ENCODE peak calls at places on chromosomes 3 and 15, in eight cellular contexts. One of them, this sample, is unnamed.

GRCh38 chr15:63022663-63023062 is 19.9 kb upstream of the TPM1 start:
- DNase-seq in Ammon's horn: no peak
- DNase-seq in ACHN: no peak
- DNase-seq in kidney epithelial cell: no peak
- DNase-seq in naive thymus-derived CD8-positive, alpha-beta T cell: no peak
- DNase-seq in fibroblast of mammary gland: no peak
- DNase-seq in M059J: peak; percentile 58
- DNase-seq in stimulated activated CD4-positive, alpha-beta T cell treated with anti-CD3 and anti-CD28 coated beads, Interleukin-1b, Interleukin-23, amount 100 ng/mL, for 24 hours: no peak
- DNase-seq in this sample: no peak

GRCh38 chr3:136184703-136185102 is 11.4 kb downstream of the MSL2 start:
- DNase-seq in stimulated activated CD4-positive, alpha-beta T cell treated with anti-CD3 and anti-CD28 coated beads, Interleukin-1b, Interleukin-23, amount 100 ng/mL, for 24 hours: no peak
- DNase-seq in fibroblast of mammary gland: peak; percentile 63
- DNase-seq in kidney epithelial cell: no peak
- DNase-seq in Ammon's horn: no peak
- DNase-seq in M059J: peak; percentile 17
- DNase-seq in naive thymus-derived CD8-positive, alpha-beta T cell: no peak
- DNase-seq in ACHN: no peak
- DNase-seq in this sample: no peak

GRCh38 chr15:44215594-44215993 is 20.5 kb upstream of the FRMD5 start:
- DNase-seq in Ammon's horn: peak; percentile 3
- DNase-seq in ACHN: peak; percentile 39
- DNase-seq in M059J: peak; percentile 97
- DNase-seq in kidney epithelial cell: peak; percentile 61
- DNase-seq in fibroblast of mammary gland: peak; percentile 90
- DNase-seq in stimulated activated CD4-positive, alpha-beta T cell treated with anti-CD3 and anti-CD28 coated beads, Interleukin-1b, Interleukin-23, amount 100 ng/mL, for 24 hours: no peak
- DNase-seq in naive thymus-derived CD8-positive, alpha-beta T cell: no peak
- DNase-seq in this sample: peak; percentile 49

GRCh38 chr15:101494251-101494796 is 4.8 kb upstream of the PCSK6 start:
- DNase-seq in stimulated activated CD4-positive, alpha-beta T cell treated with anti-CD3 and anti-CD28 coated beads, Interleukin-1b, Interleukin-23, amount 100 ng/mL, for 24 hours: no peak
- DNase-seq in ACHN: no peak
- DNase-seq in naive thymus-derived CD8-positive, alpha-beta T cell: no peak
- DNase-seq in M059J: no peak
- DNase-seq in kidney epithelial cell: no peak
- DNase-seq in Ammon's horn: no peak
- DNase-seq in fibroblast of mammary gland: no peak
- DNase-seq in this sample: no peak

GRCh38 chr3:141710888-141711616 is 27.0 kb upstream of the RNF7 start:
- DNase-seq in Ammon's horn: no peak
- DNase-seq in M059J: peak; percentile 93
- DNase-seq in stimulated activated CD4-positive, alpha-beta T cell treated with anti-CD3 and anti-CD28 coated beads, Interleukin-1b, Interleukin-23, amount 100 ng/mL, for 24 hours: no peak
- DNase-seq in kidney epithelial cell: no peak
- DNase-seq in ACHN: no peak
- DNase-seq in naive thymus-derived CD8-positive, alpha-beta T cell: no peak
- DNase-seq in fibroblast of mammary gland: peak; percentile 95
- DNase-seq in this sample: no peak

GRCh38 chr3:113260980-113261920 is 49.9 kb downstream of the BOC start:
- DNase-seq in Ammon's horn: no peak
- DNase-seq in kidney epithelial cell: no peak
- DNase-seq in stimulated activated CD4-positive, alpha-beta T cell treated with anti-CD3 and anti-CD28 coated beads, Interleukin-1b, Interleukin-23, amount 100 ng/mL, for 24 hours: no peak
- DNase-seq in M059J: no peak
- DNase-seq in naive thymus-derived CD8-positive, alpha-beta T cell: no peak
- DNase-seq in fibroblast of mammary gland: no peak
- DNase-seq in ACHN: no peak
- DNase-seq in this sample: no peak

GRCh38 chr3:58062469-58062868 is 54.2 kb downstream of the FLNB start:
- DNase-seq in naive thymus-derived CD8-positive, alpha-beta T cell: no peak
- DNase-seq in ACHN: no peak
- DNase-seq in kidney epithelial cell: no peak
- DNase-seq in stimulated activated CD4-positive, alpha-beta T cell treated with anti-CD3 and anti-CD28 coated beads, Interleukin-1b, Interleukin-23, amount 100 ng/mL, for 24 hours: no peak
- DNase-seq in fibroblast of mammary gland: peak; percentile 65
- DNase-seq in Ammon's horn: no peak
- DNase-seq in M059J: no peak
- DNase-seq in this sample: no peak

GRCh38 chr3:126015075-126015474 is 46.1 kb downstream of the ROPN1B start:
- DNase-seq in ACHN: no peak
- DNase-seq in M059J: no peak
- DNase-seq in kidney epithelial cell: no peak
- DNase-seq in stimulated activated CD4-positive, alpha-beta T cell treated with anti-CD3 and anti-CD28 coated beads, Interleukin-1b, Interleukin-23, amount 100 ng/mL, for 24 hours: no peak
- DNase-seq in Ammon's horn: no peak
- DNase-seq in fibroblast of mammary gland: no peak
- DNase-seq in naive thymus-derived CD8-positive, alpha-beta T cell: no peak
- DNase-seq in this sample: no peak

GRCh38 chr3:15781131-15781530 is 16.6 kb downstream of the ANKRD28 start:
- DNase-seq in kidney epithelial cell: no peak
- DNase-seq in ACHN: no peak
- DNase-seq in stimulated activated CD4-positive, alpha-beta T cell treated with anti-CD3 and anti-CD28 coated beads, Interleukin-1b, Interleukin-23, amount 100 ng/mL, for 24 hours: no peak
- DNase-seq in M059J: no peak
- DNase-seq in Ammon's horn: no peak
- DNase-seq in fibroblast of mammary gland: no peak
- DNase-seq in naive thymus-derived CD8-positive, alpha-beta T cell: no peak
- DNase-seq in this sample: no peak

GRCh38 chr3:53503185-53503584 is 8.8 kb downstream of the CACNA1D start:
- DNase-seq in fibroblast of mammary gland: no peak
- DNase-seq in kidney epithelial cell: no peak
- DNase-seq in stimulated activated CD4-positive, alpha-beta T cell treated with anti-CD3 and anti-CD28 coated beads, Interleukin-1b, Interleukin-23, amount 100 ng/mL, for 24 hours: no peak
- DNase-seq in naive thymus-derived CD8-positive, alpha-beta T cell: no peak
- DNase-seq in ACHN: no peak
- DNase-seq in Ammon's horn: no peak
- DNase-seq in M059J: no peak
- DNase-seq in this sample: no peak

GRCh38 chr15:60275624-60276023 is 122.2 kb downstream of the ANXA2 start:
- DNase-seq in stimulated activated CD4-positive, alpha-beta T cell treated with anti-CD3 and anti-CD28 coated beads, Interleukin-1b, Interleukin-23, amount 100 ng/mL, for 24 hours: no peak
- DNase-seq in M059J: no peak
- DNase-seq in fibroblast of mammary gland: no peak
- DNase-seq in naive thymus-derived CD8-positive, alpha-beta T cell: no peak
- DNase-seq in kidney epithelial cell: no peak
- DNase-seq in ACHN: peak; percentile 2
- DNase-seq in Ammon's horn: no peak
- DNase-seq in this sample: no peak

GRCh38 chr15:51129513-51130197 is 34.9 kb upstream of the TNFAIP8L3 start:
- DNase-seq in naive thymus-derived CD8-positive, alpha-beta T cell: no peak
- DNase-seq in ACHN: no peak
- DNase-seq in M059J: no peak
- DNase-seq in kidney epithelial cell: no peak
- DNase-seq in Ammon's horn: peak; percentile 43
- DNase-seq in fibroblast of mammary gland: no peak
- DNase-seq in stimulated activated CD4-positive, alpha-beta T cell treated with anti-CD3 and anti-CD28 coated beads, Interleukin-1b, Interleukin-23, amount 100 ng/mL, for 24 hours: no peak
- DNase-seq in this sample: no peak

GRCh38 chr3:88987786-88988185 is 119.6 kb upstream of the EPHA3 start:
- DNase-seq in kidney epithelial cell: no peak
- DNase-seq in fibroblast of mammary gland: no peak
- DNase-seq in ACHN: no peak
- DNase-seq in naive thymus-derived CD8-positive, alpha-beta T cell: no peak
- DNase-seq in stimulated activated CD4-positive, alpha-beta T cell treated with anti-CD3 and anti-CD28 coated beads, Interleukin-1b, Interleukin-23, amount 100 ng/mL, for 24 hours: no peak
- DNase-seq in M059J: no peak
- DNase-seq in Ammon's horn: no peak
- DNase-seq in this sample: no peak

GRCh38 chr3:5201536-5201935 is 14.0 kb downstream of the EDEM1 start:
- DNase-seq in naive thymus-derived CD8-positive, alpha-beta T cell: no peak
- DNase-seq in Ammon's horn: no peak
- DNase-seq in stimulated activated CD4-positive, alpha-beta T cell treated with anti-CD3 and anti-CD28 coated beads, Interleukin-1b, Interleukin-23, amount 100 ng/mL, for 24 hours: no peak
- DNase-seq in ACHN: no peak
- DNase-seq in fibroblast of mammary gland: no peak
- DNase-seq in kidney epithelial cell: no peak
- DNase-seq in M059J: no peak
- DNase-seq in this sample: no peak

GRCh38 chr15:74763416-74763815 is 14.8 kb downstream of the CYP1A2 start:
- DNase-seq in naive thymus-derived CD8-positive, alpha-beta T cell: no peak
- DNase-seq in Ammon's horn: no peak
- DNase-seq in ACHN: no peak
- DNase-seq in fibroblast of mammary gland: no peak
- DNase-seq in kidney epithelial cell: no peak
- DNase-seq in stimulated activated CD4-positive, alpha-beta T cell treated with anti-CD3 and anti-CD28 coated beads, Interleukin-1b, Interleukin-23, amount 100 ng/mL, for 24 hours: no peak
- DNase-seq in M059J: no peak
- DNase-seq in this sample: peak; percentile 78

GRCh38 chr3:168061332-168061996 is 34.3 kb downstream of the GOLIM4 start:
- DNase-seq in ACHN: peak; percentile 18
- DNase-seq in stimulated activated CD4-positive, alpha-beta T cell treated with anti-CD3 and anti-CD28 coated beads, Interleukin-1b, Interleukin-23, amount 100 ng/mL, for 24 hours: no peak
- DNase-seq in naive thymus-derived CD8-positive, alpha-beta T cell: no peak
- DNase-seq in fibroblast of mammary gland: no peak
- DNase-seq in M059J: peak; percentile 32
- DNase-seq in Ammon's horn: peak; percentile 27
- DNase-seq in kidney epithelial cell: no peak
- DNase-seq in this sample: no peak

GRCh38 chr15:57662802-57663201 is 43.7 kb upstream of the POLR2M start:
- DNase-seq in fibroblast of mammary gland: no peak
- DNase-seq in M059J: no peak
- DNase-seq in kidney epithelial cell: no peak
- DNase-seq in stimulated activated CD4-positive, alpha-beta T cell treated with anti-CD3 and anti-CD28 coated beads, Interleukin-1b, Interleukin-23, amount 100 ng/mL, for 24 hours: no peak
- DNase-seq in naive thymus-derived CD8-positive, alpha-beta T cell: no peak
- DNase-seq in Ammon's horn: no peak
- DNase-seq in ACHN: no peak
- DNase-seq in this sample: no peak

GRCh38 chr3:182668541-182668940 is 124.8 kb upstream of the ATP11B start:
- DNase-seq in naive thymus-derived CD8-positive, alpha-beta T cell: no peak
- DNase-seq in fibroblast of mammary gland: no peak
- DNase-seq in kidney epithelial cell: no peak
- DNase-seq in stimulated activated CD4-positive, alpha-beta T cell treated with anti-CD3 and anti-CD28 coated beads, Interleukin-1b, Interleukin-23, amount 100 ng/mL, for 24 hours: no peak
- DNase-seq in ACHN: no peak
- DNase-seq in M059J: no peak
- DNase-seq in Ammon's horn: no peak
- DNase-seq in this sample: no peak

GRCh38 chr3:179769411-179770247 is 116.8 kb downstream of the USP13 start:
- DNase-seq in naive thymus-derived CD8-positive, alpha-beta T cell: no peak
- DNase-seq in ACHN: peak; percentile 6
- DNase-seq in M059J: no peak
- DNase-seq in kidney epithelial cell: no peak
- DNase-seq in stimulated activated CD4-positive, alpha-beta T cell treated with anti-CD3 and anti-CD28 coated beads, Interleukin-1b, Interleukin-23, amount 100 ng/mL, for 24 hours: no peak
- DNase-seq in fibroblast of mammary gland: no peak
- DNase-seq in Ammon's horn: no peak
- DNase-seq in this sample: no peak

GRCh38 chr3:40871411-40871810 is 327.9 kb upstream of the CTNNB1 start:
- DNase-seq in fibroblast of mammary gland: no peak
- DNase-seq in Ammon's horn: no peak
- DNase-seq in kidney epithelial cell: no peak
- DNase-seq in ACHN: no peak
- DNase-seq in stimulated activated CD4-positive, alpha-beta T cell treated with anti-CD3 and anti-CD28 coated beads, Interleukin-1b, Interleukin-23, amount 100 ng/mL, for 24 hours: no peak
- DNase-seq in naive thymus-derived CD8-positive, alpha-beta T cell: no peak
- DNase-seq in M059J: no peak
- DNase-seq in this sample: no peak

GRCh38 chr3:49311283-49311682 is 28.6 kb downstream of the USP4 start:
- DNase-seq in Ammon's horn: no peak
- DNase-seq in ACHN: no peak
- DNase-seq in fibroblast of mammary gland: no peak
- DNase-seq in kidney epithelial cell: no peak
- DNase-seq in stimulated activated CD4-positive, alpha-beta T cell treated with anti-CD3 and anti-CD28 coated beads, Interleukin-1b, Interleukin-23, amount 100 ng/mL, for 24 hours: no peak
- DNase-seq in naive thymus-derived CD8-positive, alpha-beta T cell: no peak
- DNase-seq in M059J: no peak
- DNase-seq in this sample: no peak

GRCh38 chr3:15982667-15983145 is 184.9 kb upstream of the ANKRD28 start:
- DNase-seq in stimulated activated CD4-positive, alpha-beta T cell treated with anti-CD3 and anti-CD28 coated beads, Interleukin-1b, Interleukin-23, amount 100 ng/mL, for 24 hours: no peak
- DNase-seq in ACHN: peak; percentile 88
- DNase-seq in Ammon's horn: peak; percentile 74
- DNase-seq in M059J: peak; percentile 97
- DNase-seq in fibroblast of mammary gland: peak; percentile 97
- DNase-seq in kidney epithelial cell: peak; percentile 86
- DNase-seq in naive thymus-derived CD8-positive, alpha-beta T cell: no peak
- DNase-seq in this sample: peak; percentile 94

GRCh38 chr3:141261472-141262171 is 30.0 kb downstream of the PXYLP1 start:
- DNase-seq in kidney epithelial cell: no peak
- DNase-seq in ACHN: no peak
- DNase-seq in stimulated activated CD4-positive, alpha-beta T cell treated with anti-CD3 and anti-CD28 coated beads, Interleukin-1b, Interleukin-23, amount 100 ng/mL, for 24 hours: no peak
- DNase-seq in Ammon's horn: no peak
- DNase-seq in M059J: no peak
- DNase-seq in fibroblast of mammary gland: no peak
- DNase-seq in naive thymus-derived CD8-positive, alpha-beta T cell: no peak
- DNase-seq in this sample: no peak

GRCh38 chr3:79618883-79619282 is 148.9 kb downstream of the ROBO1 start:
- DNase-seq in naive thymus-derived CD8-positive, alpha-beta T cell: no peak
- DNase-seq in stimulated activated CD4-positive, alpha-beta T cell treated with anti-CD3 and anti-CD28 coated beads, Interleukin-1b, Interleukin-23, amount 100 ng/mL, for 24 hours: no peak
- DNase-seq in ACHN: peak; percentile 24
- DNase-seq in fibroblast of mammary gland: no peak
- DNase-seq in Ammon's horn: no peak
- DNase-seq in M059J: peak; percentile 4
- DNase-seq in kidney epithelial cell: peak; percentile 26
- DNase-seq in this sample: peak; percentile 19

GRCh38 chr3:43540625-43541024 is 81.2 kb downstream of the ANO10 start:
- DNase-seq in stimulated activated CD4-positive, alpha-beta T cell treated with anti-CD3 and anti-CD28 coated beads, Interleukin-1b, Interleukin-23, amount 100 ng/mL, for 24 hours: no peak
- DNase-seq in fibroblast of mammary gland: peak; percentile 17
- DNase-seq in naive thymus-derived CD8-positive, alpha-beta T cell: no peak
- DNase-seq in kidney epithelial cell: no peak
- DNase-seq in M059J: no peak
- DNase-seq in ACHN: no peak
- DNase-seq in Ammon's horn: no peak
- DNase-seq in this sample: no peak

GRCh38 chr3:13259831-13260230 is 160.3 kb downstream of the NUP210 start:
- DNase-seq in stimulated activated CD4-positive, alpha-beta T cell treated with anti-CD3 and anti-CD28 coated beads, Interleukin-1b, Interleukin-23, amount 100 ng/mL, for 24 hours: no peak
- DNase-seq in fibroblast of mammary gland: no peak
- DNase-seq in ACHN: no peak
- DNase-seq in Ammon's horn: peak; percentile 57
- DNase-seq in kidney epithelial cell: no peak
- DNase-seq in M059J: no peak
- DNase-seq in naive thymus-derived CD8-positive, alpha-beta T cell: no peak
- DNase-seq in this sample: no peak

GRCh38 chr15:83323296-83323711 is 38.8 kb upstream of the BNC1 start:
- DNase-seq in M059J: peak; percentile 62
- DNase-seq in kidney epithelial cell: peak; percentile 100
- DNase-seq in Ammon's horn: peak; percentile 5
- DNase-seq in stimulated activated CD4-positive, alpha-beta T cell treated with anti-CD3 and anti-CD28 coated beads, Interleukin-1b, Interleukin-23, amount 100 ng/mL, for 24 hours: no peak
- DNase-seq in naive thymus-derived CD8-positive, alpha-beta T cell: no peak
- DNase-seq in ACHN: peak; percentile 98
- DNase-seq in fibroblast of mammary gland: peak; percentile 99
- DNase-seq in this sample: peak; percentile 78

GRCh38 chr15:85689729-85690128 is 105.0 kb downstream of the KLHL25 start:
- DNase-seq in stimulated activated CD4-positive, alpha-beta T cell treated with anti-CD3 and anti-CD28 coated beads, Interleukin-1b, Interleukin-23, amount 100 ng/mL, for 24 hours: peak; percentile 30
- DNase-seq in M059J: no peak
- DNase-seq in fibroblast of mammary gland: peak; percentile 72
- DNase-seq in kidney epithelial cell: no peak
- DNase-seq in ACHN: peak; percentile 79
- DNase-seq in Ammon's horn: peak; percentile 84
- DNase-seq in naive thymus-derived CD8-positive, alpha-beta T cell: peak; percentile 61
- DNase-seq in this sample: no peak

GRCh38 chr3:142251951-142252350 is 26.6 kb upstream of the GK5 start:
- DNase-seq in Ammon's horn: no peak
- DNase-seq in kidney epithelial cell: no peak
- DNase-seq in naive thymus-derived CD8-positive, alpha-beta T cell: no peak
- DNase-seq in stimulated activated CD4-positive, alpha-beta T cell treated with anti-CD3 and anti-CD28 coated beads, Interleukin-1b, Interleukin-23, amount 100 ng/mL, for 24 hours: no peak
- DNase-seq in fibroblast of mammary gland: no peak
- DNase-seq in M059J: no peak
- DNase-seq in ACHN: no peak
- DNase-seq in this sample: no peak

GRCh38 chr3:149506540-149506939 is 32.0 kb downstream of the TM4SF4 start:
- DNase-seq in naive thymus-derived CD8-positive, alpha-beta T cell: no peak
- DNase-seq in Ammon's horn: no peak
- DNase-seq in ACHN: no peak
- DNase-seq in M059J: peak; percentile 76
- DNase-seq in fibroblast of mammary gland: peak; percentile 60
- DNase-seq in kidney epithelial cell: no peak
- DNase-seq in stimulated activated CD4-positive, alpha-beta T cell treated with anti-CD3 and anti-CD28 coated beads, Interleukin-1b, Interleukin-23, amount 100 ng/mL, for 24 hours: no peak
- DNase-seq in this sample: no peak

GRCh38 chr3:26574766-26575165 is 47.8 kb upstream of the LRRC3B start:
- DNase-seq in M059J: no peak
- DNase-seq in ACHN: no peak
- DNase-seq in stimulated activated CD4-positive, alpha-beta T cell treated with anti-CD3 and anti-CD28 coated beads, Interleukin-1b, Interleukin-23, amount 100 ng/mL, for 24 hours: no peak
- DNase-seq in kidney epithelial cell: no peak
- DNase-seq in Ammon's horn: no peak
- DNase-seq in fibroblast of mammary gland: no peak
- DNase-seq in naive thymus-derived CD8-positive, alpha-beta T cell: no peak
- DNase-seq in this sample: no peak

GRCh38 chr3:139935866-139936817 is 1.2 kb downstream of the CLSTN2 start:
- DNase-seq in kidney epithelial cell: no peak
- DNase-seq in stimulated activated CD4-positive, alpha-beta T cell treated with anti-CD3 and anti-CD28 coated beads, Interleukin-1b, Interleukin-23, amount 100 ng/mL, for 24 hours: no peak
- DNase-seq in Ammon's horn: peak; percentile 24
- DNase-seq in M059J: peak; percentile 44
- DNase-seq in fibroblast of mammary gland: no peak
- DNase-seq in ACHN: peak; percentile 8
- DNase-seq in naive thymus-derived CD8-positive, alpha-beta T cell: no peak
- DNase-seq in this sample: no peak

GRCh38 chr3:96959902-96960596 is 145.7 kb downstream of the EPHA6 start:
- DNase-seq in stimulated activated CD4-positive, alpha-beta T cell treated with anti-CD3 and anti-CD28 coated beads, Interleukin-1b, Interleukin-23, amount 100 ng/mL, for 24 hours: no peak
- DNase-seq in naive thymus-derived CD8-positive, alpha-beta T cell: no peak
- DNase-seq in ACHN: peak; percentile 8
- DNase-seq in fibroblast of mammary gland: peak; percentile 5
- DNase-seq in Ammon's horn: peak; percentile 14
- DNase-seq in M059J: no peak
- DNase-seq in kidney epithelial cell: no peak
- DNase-seq in this sample: peak; percentile 55

GRCh38 chr3:106957021-106957420 is 420.2 kb upstream of the CCDC54 start:
- DNase-seq in M059J: peak; percentile 40
- DNase-seq in fibroblast of mammary gland: peak; percentile 30
- DNase-seq in naive thymus-derived CD8-positive, alpha-beta T cell: no peak
- DNase-seq in ACHN: no peak
- DNase-seq in Ammon's horn: no peak
- DNase-seq in kidney epithelial cell: no peak
- DNase-seq in stimulated activated CD4-positive, alpha-beta T cell treated with anti-CD3 and anti-CD28 coated beads, Interleukin-1b, Interleukin-23, amount 100 ng/mL, for 24 hours: no peak
- DNase-seq in this sample: no peak